ENCODE peak calls at places on chromosome 14, in six cellular contexts. T is HCT116, M is Karpas-422, W is OCI-LY7, Q is SK-N-SH, V is GM23248. N is an unnamed sample.

GRCh38 chr14:104895207-104895785 is 29.4 kb upstream of the PLD4 start:
- DNase-seq in T (no peak), W (no peak), M (no peak), Q (no peak), V (no peak), N (no peak)

GRCh38 chr14:90536511-90537191 is 139.8 kb downstream of the CALM1 start:
- DNase-seq in M (no peak), Q (no peak), V (no peak), W (no peak), T (no peak), N (no peak)

GRCh38 chr14:71361335-71361734 is 454.1 kb downstream of the PCNX1 start:
- DNase-seq in V (peak; percentile 56), W (no peak), M (no peak), Q (no peak), T (no peak), N (peak; percentile 70)

GRCh38 chr14:69986336-69986735 is 107.1 kb downstream of the SMOC1 start:
- DNase-seq in W (no peak), V (no peak), M (no peak), Q (no peak), T (no peak), N (no peak)

GRCh38 chr14:38404616-38405015 is 148.7 kb upstream of the CLEC14A start:
- DNase-seq in T (no peak), W (no peak), M (no peak), Q (no peak), V (peak; percentile 55), N (peak; percentile 16)

GRCh38 chr14:73738518-73739173 is 24.5 kb upstream of the PNMA1 start:
- DNase-seq in M (no peak), Q (no peak), T (no peak), V (no peak), W (no peak), N (no peak)

GRCh38 chr14:103019827-103020226 is 37.5 kb downstream of the CDC42BPB start:
- DNase-seq in M (no peak), T (no peak), W (no peak), Q (no peak), V (no peak), N (no peak)

GRCh38 chr14:66231823-66232222 is 254.3 kb upstream of the CCDC196 start:
- DNase-seq in Q (peak; percentile 35), V (no peak), M (no peak), W (no peak), T (no peak), N (no peak)

GRCh38 chr14:43649508-43649907 is 857.6 kb downstream of the FSCB start:
- DNase-seq in W (no peak), Q (no peak), T (no peak), V (no peak), M (no peak), N (no peak)

GRCh38 chr14:94598506-94598815 is 13.7 kb upstream of the SERPINA3 start:
- DNase-seq in T (no peak), Q (no peak), M (no peak), V (no peak), W (no peak), N (no peak)

GRCh38 chr14:80955434-80955939 is at the start of gene TSHR:
- DNase-seq in T (no peak), Q (no peak), W (peak; percentile 69), M (no peak), V (no peak), N (no peak)

GRCh38 chr14:65335548-65335947 is 77.0 kb upstream of the FUT8 start:
- DNase-seq in M (no peak), V (no peak), T (no peak), Q (no peak), W (no peak), N (no peak)

GRCh38 chr14:60175255-60175902 is 10.2 kb upstream of the DHRS7 start:
- DNase-seq in Q (no peak), T (no peak), V (peak; percentile 13), M (no peak), W (no peak), N (peak; percentile 100)

GRCh38 chr14:101462726-101463565 is 98.3 kb upstream of the DIO3 start:
- DNase-seq in T (no peak), M (no peak), W (no peak), Q (no peak), V (no peak), N (peak; percentile 28)

GRCh38 chr14:88164906-88165534 is 158.0 kb downstream of the KCNK10 start:
- DNase-seq in M (peak; percentile 53), T (no peak), V (no peak), Q (no peak), W (no peak), N (no peak)

GRCh38 chr14:72186461-72187035 is 254.3 kb downstream of the RGS6 start:
- DNase-seq in W (no peak), M (no peak), V (no peak), Q (no peak), T (no peak), N (no peak)

GRCh38 chr14:93788557-93789365 is 476 bp upstream of the PRIMA1 start:
- DNase-seq in M (no peak), V (peak; percentile 50), W (no peak), Q (peak; percentile 90), T (no peak), N (peak; percentile 12)

GRCh38 chr14:63045234-63045611 is at the start of gene KCNH5:
- DNase-seq in W (no peak), M (no peak), V (peak; percentile 47), T (no peak), Q (peak; percentile 90), N (peak; percentile 22)

GRCh38 chr14:68580096-68580640 is 212.7 kb downstream of the ZFP36L1 start:
- DNase-seq in M (no peak), T (no peak), Q (no peak), V (no peak), W (no peak), N (no peak)

GRCh38 chr14:67674480-67675218 is at the start of gene VTI1B:
- DNase-seq in V (peak; percentile 91), T (peak; percentile 48), M (peak; percentile 94), W (peak; percentile 84), Q (peak; percentile 94), N (peak; percentile 83)

GRCh38 chr14:63899953-63900352 is 47.1 kb downstream of the SYNE2 start:
- DNase-seq in V (no peak), Q (no peak), M (no peak), W (no peak), T (no peak), N (no peak)

GRCh38 chr14:74364271-74364880 is 16.1 kb downstream of the VRTN start:
- DNase-seq in V (no peak), W (no peak), T (no peak), M (no peak), Q (no peak), N (no peak)

DNA sequence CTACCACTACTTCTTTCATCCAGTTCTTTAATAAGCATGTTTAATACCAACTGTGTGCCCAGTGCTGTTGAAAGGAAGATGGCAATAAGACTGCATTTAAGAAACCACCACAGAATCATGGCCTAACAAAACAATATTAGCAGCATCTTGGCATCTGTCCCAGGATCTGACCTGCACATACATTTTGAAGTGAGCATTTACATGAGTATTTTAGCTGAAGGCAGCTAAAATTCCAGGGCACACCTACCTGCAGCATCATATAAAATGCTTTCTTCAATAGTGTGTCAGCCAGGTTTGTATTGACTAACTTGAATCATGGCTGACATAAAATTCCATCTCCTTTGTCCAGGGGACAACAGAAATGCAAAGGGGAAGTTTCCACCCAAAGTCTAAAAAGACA is 65.0 kb upstream of the ARHGAP5 start:
- DNase-seq in W (no peak), Q (no peak), T (no peak), V (no peak), M (no peak), N (peak; percentile 92)
- H3K27ac ChIP-seq in W (no peak overlapping the region), Q (no peak overlapping the region), T (no peak overlapping the region), V (no peak overlapping the region), M (no peak overlapping the region), N (peak overlapping the region; percentile 88)

GRCh38 chr14:98462908-98463307 is 809.1 kb downstream of the BCL11B start:
- DNase-seq in T (no peak), W (no peak), V (no peak), M (no peak), Q (no peak), N (no peak)

DNA sequence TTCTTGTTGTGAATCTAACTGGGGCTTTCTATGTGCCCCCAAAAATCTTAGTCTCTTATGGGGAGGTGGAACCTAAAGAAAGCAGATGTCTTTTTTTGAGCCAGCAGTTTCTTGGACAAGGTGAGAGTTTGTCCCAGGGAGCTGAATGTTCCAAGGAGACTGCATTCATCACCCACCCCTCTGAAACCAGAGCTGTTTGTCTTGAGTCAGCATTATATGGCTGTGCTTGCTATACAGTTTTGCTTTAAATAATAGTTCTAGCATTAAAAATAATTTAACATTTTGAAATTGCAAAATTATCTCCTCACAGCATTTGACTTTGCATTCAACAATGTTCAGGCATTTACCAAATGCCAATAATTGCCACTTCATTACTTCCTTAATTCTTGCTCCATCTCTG is 813.3 kb downstream of the BCL11B start:
- DNase-seq in W (no peak), T (no peak), M (no peak), Q (no peak), V (no peak), N (no peak)
- H3K9me2 ChIP-seq in W (no peaks in the 10 kb centered on the region), T (no peaks in the 10 kb centered on the region), M (no peaks in the 10 kb centered on the region), Q (no peaks in the 10 kb centered on the region), V (no peaks in the 10 kb centered on the region), N (no peaks in the 10 kb centered on the region)

DNA sequence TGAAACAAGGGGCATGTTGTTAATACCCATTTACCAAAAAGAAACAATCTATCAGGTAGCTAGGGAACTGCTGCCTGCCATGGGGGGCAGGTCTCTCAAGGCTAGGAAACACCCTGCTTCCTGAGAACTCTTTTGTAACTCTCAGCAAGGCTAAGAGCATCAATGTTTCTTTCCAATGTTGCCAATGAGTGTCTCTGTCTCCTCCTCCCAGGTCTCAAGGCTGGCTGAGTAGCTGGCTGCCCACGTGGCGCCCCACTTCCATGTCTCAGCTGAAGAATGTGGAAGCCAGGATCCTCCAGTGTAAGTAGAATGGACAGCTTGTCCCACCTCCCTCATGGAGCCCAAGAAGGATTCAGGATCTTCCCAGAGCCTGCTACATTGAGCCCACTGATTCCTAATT is 3.4 kb downstream of the ABHD4 start:
- DNase-seq in M (no peak), W (no peak), T (no peak), Q (no peak), V (no peak), N (no peak)
- H3K4me1 ChIP-seq in M (peaks cover 31% of the 10 kb centered on the region), W (peaks cover 48% of the 10 kb centered on the region), T (peaks cover 51% of the 10 kb centered on the region), Q (peaks cover 6% of the 10 kb centered on the region), V (peaks cover 26% of the 10 kb centered on the region), N (peaks cover 72% of the 10 kb centered on the region)

GRCh38 chr14:20799955-20800544 is 2.6 kb downstream of the RNASE1 start:
- DNase-seq in M (no peak), W (no peak), Q (no peak), V (no peak), T (no peak), N (peak; percentile 5)
- H3K27ac ChIP-seq in M (no peak overlapping the region), W (no peak overlapping the region), Q (no peak overlapping the region), V (no peak overlapping the region), T (no peak overlapping the region), N (no peak overlapping the region)